ENCODE peak calls at places on chromosomes 3 and 15, in six cellular contexts. A is neural progenitor cell, V is GM23338, K is MM.1S, Y is fibroblast of lung, H is DND-41. T is an unnamed sample.

GRCh38 chr15:80207887-80208286 is 44.1 kb downstream of the CTXND1 start:
- DNase-seq in A (no peak), V (no peak), K (no peak), Y (no peak), H (no peak), T (no peak)

GRCh38 chr15:91517491-91518200 is 335.9 kb upstream of the SLCO3A1 start:
- DNase-seq in A (no peak), V (no peak), K (no peak), Y (peak; percentile 67), H (no peak), T (no peak)

GRCh38 chr3:124053871-124054270 is 61.9 kb upstream of the ROPN1 start:
- DNase-seq in A (no peak), V (peak; percentile 42), K (peak; percentile 7), Y (peak; percentile 23), H (no peak), T (no peak)

GRCh38 chr3:158313344-158313927 is 203.5 kb downstream of the RSRC1 start:
- DNase-seq in A (peak; percentile 27), V (peak; percentile 55), K (peak; percentile 70), Y (peak; percentile 15), H (peak; percentile 12), T (peak; percentile 43)

GRCh38 chr15:43873651-43874050 is 46.8 kb downstream of the WDR76 start:
- DNase-seq in A (no peak), V (peak; percentile 11), K (no peak), Y (no peak), H (no peak), T (no peak)

GRCh38 chr15:64141798-64142512 is 9.6 kb upstream of the SNX22 start:
- DNase-seq in A (no peak), V (no peak), K (no peak), Y (no peak), H (no peak), T (no peak)

GRCh38 chr15:42549052-42549491 is 434 bp downstream of the HAUS2 start:
- DNase-seq in A (peak; percentile 47), V (peak; percentile 56), K (peak; percentile 46), Y (peak; percentile 27), H (no peak), T (no peak)

GRCh38 chr3:56823421-56823926 is 21.7 kb upstream of the ARHGEF3 start:
- DNase-seq in A (no peak), V (no peak), K (no peak), Y (no peak), H (no peak), T (no peak)

GRCh38 chr3:58093573-58094195 is 85.5 kb downstream of the FLNB start:
- DNase-seq in A (no peak), V (no peak), K (no peak), Y (peak; percentile 88), H (no peak), T (peak; percentile 49)

GRCh38 chr15:58957101-58957973 is 23.9 kb upstream of the SLTM start:
- DNase-seq in A (peak; percentile 83), V (peak; percentile 96), K (peak; percentile 89), Y (peak; percentile 36), H (peak; percentile 63), T (peak; percentile 65)

GRCh38 chr3:107643038-107643883 is 120.5 kb downstream of the BBX start:
- DNase-seq in A (peak; percentile 58), V (peak; percentile 73), K (peak; percentile 46), Y (no peak), H (no peak), T (no peak)

GRCh38 chr3:160869825-160870224 is 113.8 kb downstream of the PPM1L start:
- DNase-seq in A (no peak), V (no peak), K (no peak), Y (no peak), H (no peak), T (no peak)

GRCh38 chr3:53027254-53027844 is 18.5 kb downstream of the SFMBT1 start:
- DNase-seq in A (no peak), V (no peak), K (no peak), Y (no peak), H (no peak), T (peak; percentile 55)

GRCh38 chr15:63192604-63193206 is 3.3 kb downstream of the RAB8B start:
- DNase-seq in A (no peak), V (no peak), K (no peak), Y (no peak), H (no peak), T (no peak)

GRCh38 chr3:184557348-184557950 is 4.1 kb upstream of the EPHB3 start:
- DNase-seq in A (no peak), V (no peak), K (no peak), Y (no peak), H (no peak), T (no peak)
- H3K4me1 ChIP-seq in A (peaks cover 27% of the 10 kb centered on the region), V (peaks cover 25% of the 10 kb centered on the region), K (peaks cover 8% of the 10 kb centered on the region), Y (no peaks in the 10 kb centered on the region), H (no peaks in the 10 kb centered on the region), T (peaks cover 4% of the 10 kb centered on the region)

DNA sequence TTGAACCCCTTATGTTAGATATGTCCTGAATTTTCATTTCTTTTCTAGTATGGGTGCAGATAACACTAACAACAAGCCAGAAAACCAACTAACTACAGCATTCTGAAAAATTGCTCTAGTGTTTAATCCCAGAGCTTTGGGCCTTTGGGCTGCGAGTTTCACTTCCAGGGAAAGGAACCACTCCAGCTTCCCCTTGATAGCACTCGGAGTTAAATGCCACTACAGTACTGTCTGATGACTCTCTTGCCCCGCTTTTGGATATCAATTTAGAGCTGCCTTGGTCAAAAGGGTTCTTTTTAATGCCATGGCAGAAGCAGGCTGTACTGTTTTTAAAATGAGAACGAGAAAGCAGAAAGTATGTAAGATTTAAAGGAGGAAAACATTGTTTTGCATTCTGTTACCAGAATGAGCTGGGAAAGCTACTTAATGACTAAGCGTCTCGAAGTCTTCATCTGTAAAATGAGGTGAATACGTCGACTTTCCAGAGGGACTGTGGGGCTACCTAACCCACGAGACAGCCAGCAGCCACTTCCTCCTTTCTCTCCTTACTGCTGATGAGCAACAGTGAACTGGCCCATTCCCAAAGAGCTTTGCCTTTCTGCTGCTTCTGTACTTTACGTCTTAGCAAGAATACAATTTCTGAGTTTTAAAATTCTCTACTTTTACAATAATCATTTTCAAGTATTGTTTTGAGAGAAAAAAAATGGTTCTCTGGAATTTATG is 299.3 kb upstream of the LYSMD4 start:
- DNase-seq in A (no peak), V (no peak), K (no peak), Y (peak; percentile 89), H (no peak), T (no peak)
- H3K27ac ChIP-seq in A (no peak overlapping the region), V (no peak overlapping the region), K (no peak overlapping the region), Y (no peak overlapping the region), H (no peak overlapping the region), T (no peak overlapping the region)

DNA sequence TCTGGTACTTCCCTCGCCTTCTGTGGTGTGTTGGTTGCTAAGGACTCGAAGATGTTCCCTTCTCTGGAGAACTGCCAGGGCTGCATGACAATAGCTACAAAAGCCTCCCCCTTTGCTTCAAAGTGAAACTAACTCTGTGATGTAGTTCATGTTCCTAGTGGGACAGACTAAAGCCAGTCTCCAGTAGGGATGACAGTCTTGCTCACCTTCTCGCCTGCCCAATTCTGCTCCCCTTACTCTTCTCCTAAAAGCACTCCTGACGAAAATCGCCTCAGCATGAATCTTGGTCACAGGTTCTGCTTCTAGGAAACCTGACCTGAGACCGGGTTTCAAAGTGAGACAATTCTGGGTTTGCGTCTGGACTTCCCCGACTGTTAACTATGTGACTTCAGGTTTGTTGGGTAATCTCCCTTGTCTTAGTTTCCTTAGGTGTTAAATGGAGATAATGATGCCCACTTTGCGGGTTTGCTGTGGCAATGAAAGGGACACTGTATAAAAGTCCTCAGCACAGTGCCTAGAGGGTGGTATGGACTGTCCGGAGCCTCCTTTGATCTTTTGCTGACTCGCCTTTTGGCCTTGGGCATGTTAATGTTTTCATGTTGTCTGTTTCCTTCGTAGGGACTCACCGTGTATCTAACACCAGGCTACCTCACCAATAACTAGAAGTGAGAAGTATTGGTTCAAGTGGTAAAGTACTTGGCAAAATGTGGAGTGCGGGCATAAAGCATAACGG is 24.9 kb upstream of the THRB start:
- DNase-seq in A (peak; percentile 13), V (peak; percentile 82), K (no peak), Y (no peak), H (no peak), T (no peak)
- TF ChIP-seq EZH2 in A (no peak), V (no peak), K (no peak), Y (no peak), H (no peak), T (no peak)

DNA sequence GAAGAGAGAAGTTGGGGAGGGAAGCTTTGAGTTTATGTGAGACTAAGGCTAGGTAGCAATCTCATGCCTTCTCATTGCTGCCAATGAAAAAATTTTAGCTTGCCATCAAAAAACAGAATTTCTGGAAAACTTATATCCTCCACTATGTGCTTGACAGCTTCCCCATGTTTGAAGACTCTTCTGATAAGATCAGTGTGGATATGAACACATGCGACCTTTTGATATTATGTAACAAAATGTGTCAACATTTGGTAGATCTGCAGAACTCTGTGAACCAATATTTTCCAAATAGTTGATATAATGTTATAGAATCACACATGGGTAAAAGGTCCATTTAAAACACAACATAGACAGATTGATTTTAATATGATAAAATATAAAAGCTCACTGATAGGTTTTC is 380.9 kb upstream of the PROK2 start:
- DNase-seq in A (no peak), V (no peak), K (no peak), Y (no peak), H (no peak), T (no peak)
- H3K4me1 ChIP-seq in A (peaks cover 9% of the 10 kb centered on the region), V (no peaks in the 10 kb centered on the region), K (peaks cover 31% of the 10 kb centered on the region), Y (no peaks in the 10 kb centered on the region), H (no peaks in the 10 kb centered on the region), T (no peaks in the 10 kb centered on the region)

GRCh38 chr15:66704019-66704782 is 2.2 kb downstream of the SMAD6 start:
- DNase-seq in A (no peak), V (no peak), K (no peak), Y (no peak), H (peak; percentile 45), T (no peak)
- H3K27ac ChIP-seq in A (no peak overlapping the region), V (no peak overlapping the region), K (no peak overlapping the region), Y (peak overlapping the region; percentile 28), H (peak overlapping the region; percentile 71), T (peak overlapping the region; percentile 80)

GRCh38 chr15:52796228-52796521 is 6.0 kb upstream of the ONECUT1 start:
- DNase-seq in A (no peak), V (no peak), K (no peak), Y (no peak), H (no peak), T (no peak)

GRCh38 chr15:52798529-52799101 is 8.5 kb upstream of the ONECUT1 start:
- DNase-seq in A (peak; percentile 65), V (peak; percentile 88), K (no peak), Y (no peak), H (no peak), T (no peak)

GRCh38 chr15:52796742-52797515 is 6.8 kb upstream of the ONECUT1 start:
- DNase-seq in A (no peak), V (no peak), K (no peak), Y (no peak), H (no peak), T (no peak)

GRCh38 chr15:52799145-52799811 is 9.1 kb upstream of the ONECUT1 start:
- DNase-seq in A (no peak), V (no peak), K (no peak), Y (no peak), H (no peak), T (no peak)

GRCh38 chr15:52797625-52798501 is 7.7 kb upstream of the ONECUT1 start:
- DNase-seq in A (no peak), V (peak; percentile 61), K (no peak), Y (no peak), H (peak; percentile 83), T (no peak)
- TF ChIP-seq EZH2 in A (peak; percentile 63), V (peak; percentile 76), K (no peak), Y (peak; percentile 69), H (peak; percentile 48), T (peak; percentile 94)

DNA sequence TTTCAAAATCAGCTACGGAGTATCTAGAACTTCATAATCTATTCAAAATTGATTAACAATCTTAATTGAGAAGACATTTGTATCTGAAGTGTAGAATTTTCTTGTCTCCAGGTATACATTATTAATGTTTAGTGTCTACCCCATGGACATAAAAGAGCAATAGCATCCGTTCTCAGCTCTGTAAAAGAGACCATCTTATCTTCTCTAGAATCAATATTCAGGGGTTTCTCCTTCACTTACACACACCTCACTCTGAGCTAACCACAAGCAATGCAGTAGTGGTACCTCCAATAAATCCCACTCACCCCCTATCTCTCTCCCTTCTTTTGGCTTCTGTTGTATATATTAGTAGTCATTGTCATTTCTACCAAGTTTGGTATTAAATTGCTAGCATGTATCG is 16.2 kb downstream of the MBNL1 start:
- DNase-seq in A (no peak), V (no peak), K (no peak), Y (no peak), H (no peak), T (no peak)
- H3K4me1 ChIP-seq in A (peaks cover 11% of the 10 kb centered on the region), V (peaks cover 19% of the 10 kb centered on the region), K (peaks cover 36% of the 10 kb centered on the region), Y (peaks cover 2% of the 10 kb centered on the region), H (peaks cover 82% of the 10 kb centered on the region), T (peaks cover 61% of the 10 kb centered on the region)

T was measured in endothelial cell of umbilical vein.